ENCODE peak calls at places on chromosomes 5 and 9, in nine cellular contexts. One of them, this sample, is unnamed.

GRCh38 chr5:152601806-152602467 is 196.9 kb upstream of the NMUR2 start:
- DNase-seq in cardiac fibroblast: no peak
- DNase-seq in fibroblast of lung: no peak
- DNase-seq in fibroblast of mammary gland: no peak
- DNase-seq in CD8-positive, alpha-beta T cell: no peak
- DNase-seq in fibroblast of the aortic adventitia: no peak
- DNase-seq in neural progenitor cell: no peak
- DNase-seq in colonic mucosa: no peak
- DNase-seq in GM12865: no peak
- DNase-seq in this sample: no peak

GRCh38 chr5:117594165-117594564 is 1019.5 kb upstream of the SEMA6A start:
- DNase-seq in fibroblast of lung: peak
- DNase-seq in CD8-positive, alpha-beta T cell: no peak
- DNase-seq in fibroblast of the aortic adventitia: peak
- DNase-seq in GM12865: no peak
- DNase-seq in neural progenitor cell: peak
- DNase-seq in cardiac fibroblast: peak
- DNase-seq in fibroblast of mammary gland: peak
- DNase-seq in colonic mucosa: no peak
- DNase-seq in this sample: peak

GRCh38 chr5:65749956-65750355 is 28.0 kb downstream of the NLN start:
- DNase-seq in fibroblast of mammary gland: no peak
- DNase-seq in neural progenitor cell: no peak
- DNase-seq in cardiac fibroblast: no peak
- DNase-seq in colonic mucosa: no peak
- DNase-seq in GM12865: no peak
- DNase-seq in CD8-positive, alpha-beta T cell: no peak
- DNase-seq in fibroblast of lung: no peak
- DNase-seq in fibroblast of the aortic adventitia: no peak
- DNase-seq in this sample: no peak

GRCh38 chr9:106880863-106881262 is 17.9 kb downstream of the ZNF462 start:
- DNase-seq in neural progenitor cell: no peak
- DNase-seq in fibroblast of mammary gland: peak
- DNase-seq in colonic mucosa: no peak
- DNase-seq in fibroblast of lung: peak
- DNase-seq in fibroblast of the aortic adventitia: peak
- DNase-seq in CD8-positive, alpha-beta T cell: no peak
- DNase-seq in GM12865: no peak
- DNase-seq in cardiac fibroblast: peak
- DNase-seq in this sample: peak

GRCh38 chr9:127173063-127173462 is 50.6 kb upstream of the ANGPTL2 start:
- DNase-seq in fibroblast of the aortic adventitia: no peak
- DNase-seq in cardiac fibroblast: no peak
- DNase-seq in fibroblast of lung: no peak
- DNase-seq in CD8-positive, alpha-beta T cell: no peak
- DNase-seq in fibroblast of mammary gland: no peak
- DNase-seq in colonic mucosa: peak
- DNase-seq in neural progenitor cell: no peak
- DNase-seq in GM12865: no peak
- DNase-seq in this sample: no peak

GRCh38 chr9:129602598-129603415 is 18.1 kb downstream of the C9orf50 start:
- DNase-seq in colonic mucosa: no peak
- DNase-seq in fibroblast of mammary gland: no peak
- DNase-seq in fibroblast of the aortic adventitia: no peak
- DNase-seq in fibroblast of lung: no peak
- DNase-seq in neural progenitor cell: no peak
- DNase-seq in GM12865: peak
- DNase-seq in cardiac fibroblast: no peak
- DNase-seq in CD8-positive, alpha-beta T cell: no peak
- DNase-seq in this sample: no peak

GRCh38 chr9:34334337-34334824 is 5.0 kb downstream of the NUDT2 start:
- DNase-seq in fibroblast of the aortic adventitia: no peak
- DNase-seq in colonic mucosa: no peak
- DNase-seq in fibroblast of mammary gland: no peak
- DNase-seq in GM12865: no peak
- DNase-seq in fibroblast of lung: no peak
- DNase-seq in CD8-positive, alpha-beta T cell: no peak
- DNase-seq in cardiac fibroblast: no peak
- DNase-seq in neural progenitor cell: peak
- DNase-seq in this sample: no peak

GRCh38 chr5:74016373-74016772 is 390.4 kb downstream of the ARHGEF28 start:
- DNase-seq in neural progenitor cell: no peak
- DNase-seq in fibroblast of mammary gland: no peak
- DNase-seq in cardiac fibroblast: no peak
- DNase-seq in GM12865: peak
- DNase-seq in fibroblast of lung: no peak
- DNase-seq in CD8-positive, alpha-beta T cell: no peak
- DNase-seq in colonic mucosa: no peak
- DNase-seq in fibroblast of the aortic adventitia: no peak
- DNase-seq in this sample: no peak

GRCh38 chr9:123450096-123450495 is 94.1 kb downstream of the CRB2 start:
- DNase-seq in fibroblast of mammary gland: no peak
- DNase-seq in colonic mucosa: no peak
- DNase-seq in neural progenitor cell: no peak
- DNase-seq in fibroblast of lung: no peak
- DNase-seq in GM12865: no peak
- DNase-seq in fibroblast of the aortic adventitia: no peak
- DNase-seq in CD8-positive, alpha-beta T cell: no peak
- DNase-seq in cardiac fibroblast: no peak
- DNase-seq in this sample: no peak

GRCh38 chr9:123451011-123451410 is 95.0 kb downstream of the CRB2 start:
- DNase-seq in fibroblast of lung: no peak
- DNase-seq in fibroblast of the aortic adventitia: no peak
- DNase-seq in CD8-positive, alpha-beta T cell: no peak
- DNase-seq in colonic mucosa: no peak
- DNase-seq in GM12865: no peak
- DNase-seq in fibroblast of mammary gland: no peak
- DNase-seq in cardiac fibroblast: no peak
- DNase-seq in neural progenitor cell: no peak
- DNase-seq in this sample: no peak

GRCh38 chr9:123445116-123445515 is 89.1 kb downstream of the CRB2 start:
- DNase-seq in fibroblast of lung: no peak
- DNase-seq in neural progenitor cell: no peak
- DNase-seq in fibroblast of mammary gland: no peak
- DNase-seq in GM12865: no peak
- DNase-seq in CD8-positive, alpha-beta T cell: no peak
- DNase-seq in colonic mucosa: no peak
- DNase-seq in cardiac fibroblast: no peak
- DNase-seq in fibroblast of the aortic adventitia: no peak
- DNase-seq in this sample: no peak

GRCh38 chr9:123445981-123446610 is 90.1 kb downstream of the CRB2 start:
- DNase-seq in fibroblast of the aortic adventitia: no peak
- DNase-seq in fibroblast of lung: peak
- DNase-seq in fibroblast of mammary gland: peak
- DNase-seq in GM12865: no peak
- DNase-seq in cardiac fibroblast: peak
- DNase-seq in CD8-positive, alpha-beta T cell: no peak
- DNase-seq in neural progenitor cell: no peak
- DNase-seq in colonic mucosa: no peak
- DNase-seq in this sample: peak

DNA sequence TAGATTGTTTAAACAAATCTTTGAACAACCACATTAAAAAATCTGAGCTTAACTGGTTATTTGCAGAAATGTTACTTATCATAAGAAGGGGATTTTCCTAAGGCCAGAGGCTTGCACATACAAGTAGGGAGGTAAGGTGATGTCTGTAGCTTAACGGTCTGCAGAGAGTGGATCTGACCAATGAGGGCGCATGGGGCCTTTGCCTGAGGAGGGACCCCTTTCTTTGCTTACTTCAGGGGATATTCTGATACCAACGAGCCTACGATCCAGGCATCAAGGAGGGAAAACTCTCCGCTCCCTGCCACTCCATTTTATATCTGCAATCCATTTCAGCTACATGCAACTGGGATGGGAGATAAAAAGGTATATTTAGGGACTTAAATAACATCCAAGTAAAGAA is 92.2 kb downstream of the CRB2 start:
- DNase-seq in fibroblast of lung: no peak
- DNase-seq in CD8-positive, alpha-beta T cell: no peak
- DNase-seq in fibroblast of mammary gland: no peak
- DNase-seq in neural progenitor cell: no peak
- DNase-seq in colonic mucosa: no peak
- DNase-seq in cardiac fibroblast: no peak
- DNase-seq in GM12865: no peak
- DNase-seq in fibroblast of the aortic adventitia: no peak
- DNase-seq in this sample: no peak
- TF ChIP-seq CTCF in fibroblast of lung: no peak
- TF ChIP-seq CTCF in CD8-positive, alpha-beta T cell: no peak
- TF ChIP-seq CTCF in fibroblast of mammary gland: no peak
- TF ChIP-seq CTCF in neural progenitor cell: no peak
- TF ChIP-seq CTCF in colonic mucosa: no peak
- TF ChIP-seq CTCF in cardiac fibroblast: no peak
- TF ChIP-seq CTCF in GM12865: no peak
- TF ChIP-seq CTCF in fibroblast of the aortic adventitia: no peak
- TF ChIP-seq CTCF in this sample: no peak

GRCh38 chr9:93287189-93287552 is 103.2 kb downstream of the WNK2 start:
- DNase-seq in colonic mucosa: no peak
- DNase-seq in fibroblast of lung: no peak
- DNase-seq in CD8-positive, alpha-beta T cell: no peak
- DNase-seq in neural progenitor cell: no peak
- DNase-seq in GM12865: no peak
- DNase-seq in cardiac fibroblast: no peak
- DNase-seq in fibroblast of mammary gland: no peak
- DNase-seq in fibroblast of the aortic adventitia: no peak
- DNase-seq in this sample: no peak

GRCh38 chr9:93288341-93288740 is 104.4 kb downstream of the WNK2 start:
- DNase-seq in fibroblast of lung: no peak
- DNase-seq in fibroblast of the aortic adventitia: no peak
- DNase-seq in colonic mucosa: peak
- DNase-seq in GM12865: no peak
- DNase-seq in fibroblast of mammary gland: no peak
- DNase-seq in CD8-positive, alpha-beta T cell: no peak
- DNase-seq in neural progenitor cell: no peak
- DNase-seq in cardiac fibroblast: no peak
- DNase-seq in this sample: no peak

GRCh38 chr9:93287593-93287992 is 103.7 kb downstream of the WNK2 start:
- DNase-seq in colonic mucosa: no peak
- DNase-seq in neural progenitor cell: no peak
- DNase-seq in fibroblast of mammary gland: no peak
- DNase-seq in GM12865: no peak
- DNase-seq in CD8-positive, alpha-beta T cell: no peak
- DNase-seq in fibroblast of the aortic adventitia: no peak
- DNase-seq in cardiac fibroblast: no peak
- DNase-seq in fibroblast of lung: no peak
- DNase-seq in this sample: no peak

GRCh38 chr9:93290495-93291434 is 106.8 kb downstream of the WNK2 start:
- DNase-seq in fibroblast of lung: no peak
- DNase-seq in GM12865: no peak
- DNase-seq in CD8-positive, alpha-beta T cell: no peak
- DNase-seq in colonic mucosa: no peak
- DNase-seq in cardiac fibroblast: no peak
- DNase-seq in fibroblast of mammary gland: no peak
- DNase-seq in fibroblast of the aortic adventitia: no peak
- DNase-seq in neural progenitor cell: no peak
- DNase-seq in this sample: no peak

GRCh38 chr9:93288891-93289883 is 105.2 kb downstream of the WNK2 start:
- DNase-seq in fibroblast of lung: peak
- DNase-seq in fibroblast of mammary gland: peak
- DNase-seq in GM12865: no peak
- DNase-seq in colonic mucosa: no peak
- DNase-seq in CD8-positive, alpha-beta T cell: no peak
- DNase-seq in neural progenitor cell: no peak
- DNase-seq in cardiac fibroblast: peak
- DNase-seq in fibroblast of the aortic adventitia: no peak
- DNase-seq in this sample: peak
- H3K4me3 ChIP-seq in fibroblast of lung: no peak
- H3K4me3 ChIP-seq in fibroblast of mammary gland: no peak
- H3K4me3 ChIP-seq in GM12865: no peak
- H3K4me3 ChIP-seq in colonic mucosa: no peak
- H3K4me3 ChIP-seq in CD8-positive, alpha-beta T cell: no peak
- H3K4me3 ChIP-seq in neural progenitor cell: no peak
- H3K4me3 ChIP-seq in cardiac fibroblast: no peak
- H3K4me3 ChIP-seq in fibroblast of the aortic adventitia: no peak
- H3K4me3 ChIP-seq in this sample: no peak

GRCh38 chr5:9919306-9920030 is 289.3 kb upstream of the TAS2R1 start:
- DNase-seq in neural progenitor cell: no peak
- DNase-seq in fibroblast of the aortic adventitia: no peak
- DNase-seq in fibroblast of lung: no peak
- DNase-seq in fibroblast of mammary gland: no peak
- DNase-seq in cardiac fibroblast: no peak
- DNase-seq in colonic mucosa: no peak
- DNase-seq in GM12865: no peak
- DNase-seq in CD8-positive, alpha-beta T cell: no peak
- DNase-seq in this sample: no peak

GRCh38 chr5:9924614-9925013 is 294.5 kb upstream of the TAS2R1 start:
- DNase-seq in neural progenitor cell: no peak
- DNase-seq in GM12865: peak
- DNase-seq in colonic mucosa: no peak
- DNase-seq in fibroblast of lung: peak
- DNase-seq in CD8-positive, alpha-beta T cell: no peak
- DNase-seq in cardiac fibroblast: peak
- DNase-seq in fibroblast of the aortic adventitia: peak
- DNase-seq in fibroblast of mammary gland: peak
- DNase-seq in this sample: peak

GRCh38 chr5:9920696-9921095 is 290.5 kb upstream of the TAS2R1 start:
- DNase-seq in colonic mucosa: no peak
- DNase-seq in fibroblast of the aortic adventitia: no peak
- DNase-seq in cardiac fibroblast: no peak
- DNase-seq in fibroblast of lung: no peak
- DNase-seq in neural progenitor cell: no peak
- DNase-seq in CD8-positive, alpha-beta T cell: no peak
- DNase-seq in GM12865: peak
- DNase-seq in fibroblast of mammary gland: no peak
- DNase-seq in this sample: no peak

GRCh38 chr5:9927106-9927505 is 297.0 kb upstream of the TAS2R1 start:
- DNase-seq in cardiac fibroblast: peak
- DNase-seq in GM12865: no peak
- DNase-seq in colonic mucosa: no peak
- DNase-seq in neural progenitor cell: peak
- DNase-seq in fibroblast of lung: no peak
- DNase-seq in fibroblast of the aortic adventitia: peak
- DNase-seq in CD8-positive, alpha-beta T cell: no peak
- DNase-seq in fibroblast of mammary gland: no peak
- DNase-seq in this sample: peak

GRCh38 chr5:9922719-9923118 is 292.6 kb upstream of the TAS2R1 start:
- DNase-seq in colonic mucosa: no peak
- DNase-seq in fibroblast of lung: no peak
- DNase-seq in fibroblast of the aortic adventitia: no peak
- DNase-seq in GM12865: no peak
- DNase-seq in cardiac fibroblast: no peak
- DNase-seq in CD8-positive, alpha-beta T cell: no peak
- DNase-seq in neural progenitor cell: no peak
- DNase-seq in fibroblast of mammary gland: no peak
- DNase-seq in this sample: no peak
- TF ChIP-seq CTCF in colonic mucosa: no peak
- TF ChIP-seq CTCF in fibroblast of lung: peak
- TF ChIP-seq CTCF in fibroblast of the aortic adventitia: peak
- TF ChIP-seq CTCF in GM12865: peak
- TF ChIP-seq CTCF in cardiac fibroblast: peak
- TF ChIP-seq CTCF in CD8-positive, alpha-beta T cell: peak
- TF ChIP-seq CTCF in neural progenitor cell: peak
- TF ChIP-seq CTCF in fibroblast of mammary gland: peak
- TF ChIP-seq CTCF in this sample: peak

GRCh38 chr5:87912419-87912818 is 356.2 kb downstream of the TMEM161B start:
- DNase-seq in CD8-positive, alpha-beta T cell: no peak
- DNase-seq in neural progenitor cell: no peak
- DNase-seq in colonic mucosa: no peak
- DNase-seq in cardiac fibroblast: no peak
- DNase-seq in fibroblast of the aortic adventitia: no peak
- DNase-seq in fibroblast of mammary gland: no peak
- DNase-seq in fibroblast of lung: no peak
- DNase-seq in GM12865: no peak
- DNase-seq in this sample: no peak

DNA sequence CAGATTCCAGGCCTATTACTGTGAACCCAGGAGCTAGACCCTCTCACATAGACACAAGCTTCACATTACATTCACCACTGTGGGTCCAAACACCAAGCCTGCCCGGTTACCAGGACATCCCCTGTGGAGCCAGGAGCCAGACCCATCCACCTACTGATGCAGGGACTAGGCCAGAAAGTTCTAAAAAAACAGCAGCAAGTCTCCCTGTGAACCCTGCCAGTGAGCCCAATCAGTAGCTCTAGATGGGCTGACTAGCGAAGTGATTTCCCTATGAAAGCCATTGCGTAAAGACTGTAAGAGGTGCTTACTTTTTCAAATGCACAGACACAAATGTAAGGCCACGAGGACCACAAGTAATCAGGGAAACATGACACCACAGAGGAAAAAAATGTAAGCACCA is 352.3 kb downstream of the TMEM161B start:
- DNase-seq in colonic mucosa: no peak
- DNase-seq in cardiac fibroblast: no peak
- DNase-seq in fibroblast of the aortic adventitia: no peak
- DNase-seq in fibroblast of mammary gland: no peak
- DNase-seq in fibroblast of lung: no peak
- DNase-seq in GM12865: no peak
- DNase-seq in neural progenitor cell: no peak
- DNase-seq in CD8-positive, alpha-beta T cell: no peak
- DNase-seq in this sample: no peak
- H3K4me3 ChIP-seq in colonic mucosa: no peak
- H3K4me3 ChIP-seq in cardiac fibroblast: no peak
- H3K4me3 ChIP-seq in fibroblast of the aortic adventitia: no peak
- H3K4me3 ChIP-seq in fibroblast of mammary gland: no peak
- H3K4me3 ChIP-seq in fibroblast of lung: no peak
- H3K4me3 ChIP-seq in GM12865: no peak
- H3K4me3 ChIP-seq in neural progenitor cell: no peak
- H3K4me3 ChIP-seq in CD8-positive, alpha-beta T cell: no peak
- H3K4me3 ChIP-seq in this sample: no peak